ENCODE peak calls at places on chromosomes 6 and 20, in five cellular contexts. R is pancreas, U is spleen, J is AG10803, P is lower lobe of right lung. D is an unnamed sample.

GRCh38 chr6:35047265-35048011 is 93.7 kb downstream of the TCP11 start:
- DNase-seq in R (no peak), J (peak; percentile 79), U (no peak), P (no peak), D (peak; percentile 84)

GRCh38 chr6:36269834-36270705 is at the start of gene PNPLA1:
- DNase-seq in P (no peak), J (no peak), U (no peak), R (no peak), D (no peak)

GRCh38 chr6:44007818-44008660 is 119.2 kb downstream of the MRPL14 start:
- DNase-seq in U (peak; percentile 54), J (no peak), P (no peak), R (no peak), D (no peak)

GRCh38 chr20:38894091-38894847 is 31.9 kb upstream of the FAM83D start:
- DNase-seq in R (no peak), J (no peak), P (no peak), U (no peak), D (peak; percentile 54)

GRCh38 chr6:136607204-136607931 is 57.1 kb upstream of the MAP7 start:
- DNase-seq in R (no peak), J (no peak), P (no peak), U (no peak), D (no peak)

GRCh38 chr6:137000825-137001224 is 43.9 kb downstream of the IL20RA start:
- DNase-seq in R (no peak), P (no peak), J (no peak), U (no peak), D (no peak)

GRCh38 chr6:119179842-119180241 is 101.4 kb upstream of the FAM184A start:
- DNase-seq in J (no peak), P (no peak), R (no peak), U (no peak), D (no peak)

GRCh38 chr20:63172726-63173125 is 43.2 kb downstream of the YTHDF1 start:
- DNase-seq in P (no peak), R (no peak), U (no peak), J (no peak), D (no peak)

GRCh38 chr20:38387953-38388352 is 41.7 kb downstream of the LBP start:
- DNase-seq in R (no peak), J (no peak), U (no peak), P (no peak), D (no peak)

GRCh38 chr6:52161689-52162438 is 24.3 kb upstream of the IL17A start:
- DNase-seq in U (no peak), J (no peak), R (no peak), P (no peak), D (no peak)

GRCh38 chr6:37170273-37171140 is 555 bp downstream of the PIM1 start:
- DNase-seq in R (peak; percentile 81), U (no peak), J (peak; percentile 42), P (peak; percentile 80), D (peak; percentile 66)

GRCh38 chr6:157223021-157223430 is 100.3 kb downstream of the TMEM242 start:
- DNase-seq in U (peak; percentile 79), P (no peak), R (no peak), J (no peak), D (no peak)

GRCh38 chr6:157221817-157222175 is 101.5 kb downstream of the TMEM242 start:
- DNase-seq in U (peak; percentile 79), P (no peak), J (no peak), R (no peak), D (no peak)

GRCh38 chr6:157223486-157223885 is 99.8 kb downstream of the TMEM242 start:
- DNase-seq in R (no peak), U (peak; percentile 69), P (no peak), J (no peak), D (no peak)

GRCh38 chr6:157221049-157221816 is 102.1 kb downstream of the TMEM242 start:
- DNase-seq in P (peak; percentile 92), U (peak; percentile 95), R (peak; percentile 97), J (peak; percentile 70), D (peak; percentile 90)

DNA sequence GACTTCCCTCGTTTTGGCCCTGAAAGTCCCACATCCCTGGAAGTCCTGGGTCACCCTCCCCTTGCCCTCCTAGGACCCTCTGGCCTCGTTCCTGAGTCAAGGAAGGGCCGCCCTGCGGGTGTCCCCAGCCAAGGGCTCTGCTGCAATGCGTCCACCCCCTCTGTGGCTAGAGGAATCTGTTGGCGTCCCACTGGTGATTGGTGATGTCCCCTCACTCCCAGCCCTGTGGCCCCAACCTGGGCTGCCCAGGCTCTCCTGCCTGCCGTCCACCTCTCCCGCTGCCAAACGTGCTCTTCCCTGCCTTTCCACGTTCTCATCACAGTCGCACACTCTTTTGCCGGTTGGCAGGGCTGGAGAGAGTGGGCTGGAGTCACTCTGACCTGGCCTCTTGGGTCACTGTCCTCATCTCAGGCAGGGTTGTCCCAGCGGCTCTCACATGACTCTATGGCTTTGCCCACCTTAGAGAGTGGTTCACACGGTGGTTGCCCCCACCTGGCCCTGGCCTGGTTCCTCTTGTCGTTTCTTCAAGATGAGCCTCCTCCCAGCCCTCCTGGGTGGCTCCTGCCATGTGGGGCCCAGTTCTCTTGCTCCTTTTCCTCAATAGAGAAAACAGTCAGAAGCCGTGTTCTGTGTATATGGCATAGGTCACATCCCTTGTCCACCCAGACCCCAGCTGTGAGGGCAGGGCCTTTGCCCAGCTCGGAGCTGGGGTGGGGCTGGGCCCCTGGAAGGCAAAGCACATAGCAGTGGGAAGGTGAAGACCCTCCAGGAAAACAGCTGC is 100.9 kb downstream of the TMEM242 start:
- DNase-seq in R (no peak), J (no peak), P (no peak), U (peak; percentile 68), D (no peak)
- H3K4me3 ChIP-seq in R (no peak overlapping the region), J (no peak overlapping the region), P (no peak overlapping the region), U (no peak overlapping the region), D (no peak overlapping the region)

DNA sequence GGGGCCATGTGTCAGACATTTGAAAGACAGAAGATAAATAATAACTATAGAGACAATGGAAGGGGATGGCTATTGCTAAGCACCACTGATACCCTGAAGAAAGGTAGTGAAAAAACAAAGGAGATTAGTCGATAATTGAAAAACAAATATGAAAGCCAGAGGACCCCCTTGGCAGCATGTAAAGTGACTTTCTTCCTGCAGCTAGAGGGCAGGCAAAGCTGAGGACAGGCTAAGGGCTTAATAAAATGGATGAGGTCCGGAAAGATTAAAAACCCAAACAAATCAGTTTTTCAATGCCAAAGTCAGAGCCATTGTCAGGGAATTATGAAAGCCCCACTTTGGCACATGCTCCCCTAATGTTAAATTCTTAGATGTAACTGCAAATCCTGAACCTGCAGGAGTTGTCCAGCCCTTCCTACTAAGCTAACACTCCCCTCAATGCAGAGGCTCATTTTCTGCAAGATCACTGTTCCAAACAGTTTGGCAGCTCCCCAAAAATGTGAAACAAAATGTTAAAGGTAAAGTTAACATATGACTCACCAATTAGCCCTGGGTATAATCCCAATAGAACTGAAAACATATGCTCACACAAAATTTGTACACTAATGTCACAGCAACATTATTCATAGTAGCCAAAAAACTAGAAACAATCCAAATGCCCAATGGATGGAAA is 1177.9 kb downstream of the GRIK2 start:
- DNase-seq in J (no peak), R (no peak), P (no peak), U (no peak), D (no peak)
- TF ChIP-seq CTCF in J (no peak), R (no peak), P (no peak), U (no peak), D (no peak)

DNA sequence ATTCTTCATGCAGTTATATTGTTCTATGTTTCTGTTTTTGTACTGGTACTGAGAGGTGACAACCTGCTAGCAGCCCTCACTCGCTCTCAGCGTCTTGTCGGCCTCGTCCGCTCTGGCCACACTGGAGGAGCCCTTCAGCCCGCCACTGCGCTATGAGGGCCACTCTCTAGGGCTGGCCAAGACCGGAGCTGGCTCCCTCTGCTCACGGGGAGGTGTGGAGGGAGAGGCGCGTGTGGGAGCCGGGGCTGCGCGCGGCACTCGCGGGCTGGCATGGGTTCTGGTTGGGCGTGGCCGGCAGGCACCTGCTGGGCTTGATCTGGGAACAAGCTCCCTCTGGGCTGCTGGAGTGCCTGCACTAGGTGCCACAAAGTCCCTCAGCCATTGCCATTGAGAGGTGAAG is 1323.8 kb upstream of the EYS start:
- DNase-seq in R (peak; percentile 55), J (no peak), U (no peak), P (no peak), D (no peak)
- H3K4me3 ChIP-seq in R (no peak overlapping the region), J (no peak overlapping the region), U (no peak overlapping the region), P (no peak overlapping the region), D (no peak overlapping the region)

GRCh38 chr20:5933802-5934436 is 16.4 kb downstream of the TRMT6 start:
- DNase-seq in U (no peak), J (no peak), P (no peak), R (no peak), D (no peak)
- TF ChIP-seq CTCF in U (peak; percentile 12), J (no peak), P (no peak), R (no peak), D (no peak)

GRCh38 chr6:109059148-109059547 is 35.5 kb downstream of the SESN1 start:
- DNase-seq in U (no peak), P (no peak), R (no peak), J (peak; percentile 31), D (peak; percentile 57)
- H3K4me3 ChIP-seq in U (no peak overlapping the region), P (no peak overlapping the region), R (no peak overlapping the region), J (no peak overlapping the region), D (no peak overlapping the region)

GRCh38 chr6:40753939-40754448 is 166.8 kb upstream of the LRFN2 start:
- DNase-seq in R (no peak), U (no peak), J (no peak), P (no peak), D (no peak)
- TF ChIP-seq CTCF in R (no peak), U (no peak), J (no peak), P (no peak), D (no peak)

GRCh38 chr6:30613251-30614043 is 3.6 kb downstream of the PPP1R10 start:
- DNase-seq in J (no peak), P (no peak), U (no peak), R (no peak), D (peak; percentile 54)
- H3K4me3 ChIP-seq in J (no peak overlapping the region), P (no peak overlapping the region), U (no peak overlapping the region), R (peak overlapping the region; percentile 79), D (peak overlapping the region; percentile 99)

GRCh38 chr20:54343073-54343472 is 132.3 kb upstream of the DOK5 start:
- DNase-seq in R (no peak), P (no peak), J (no peak), U (no peak), D (no peak)

GRCh38 chr20:54340206-54340605 is 132.3 kb downstream of the PFDN4 start:
- DNase-seq in J (no peak), R (no peak), U (no peak), P (no peak), D (no peak)

GRCh38 chr20:54343634-54344033 is 131.8 kb upstream of the DOK5 start:
- DNase-seq in P (no peak), J (no peak), R (no peak), U (no peak), D (no peak)

GRCh38 chr20:54340667-54341081 is 132.8 kb downstream of the PFDN4 start:
- DNase-seq in P (no peak), J (peak; percentile 56), U (no peak), R (no peak), D (peak; percentile 91)

DNA sequence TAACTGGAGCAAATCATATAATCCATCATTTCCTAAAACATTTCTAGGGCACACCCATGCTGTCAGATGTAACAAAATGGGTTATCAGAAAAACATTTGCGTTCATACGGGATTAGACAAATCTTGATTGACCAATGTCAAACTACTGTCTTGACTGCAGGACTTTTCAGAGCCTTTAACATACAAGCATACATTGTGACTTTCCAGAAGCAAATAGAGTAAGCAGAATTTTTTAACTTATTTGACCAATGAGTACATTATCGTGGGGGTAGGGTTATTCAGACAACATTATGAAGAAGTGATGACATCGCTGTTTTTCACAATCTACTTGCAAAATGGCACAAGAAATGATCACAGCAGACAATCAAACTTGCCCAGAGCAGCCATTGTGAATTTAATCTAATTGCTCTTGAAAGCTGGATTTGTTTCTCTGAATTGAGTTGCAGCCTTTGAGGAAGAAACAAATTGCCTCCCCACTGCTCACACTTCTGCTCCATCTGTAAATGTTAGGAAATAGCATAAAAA is 133.1 kb upstream of the DOK5 start:
- DNase-seq in J (no peak), P (no peak), R (no peak), U (no peak), D (no peak)
- TF ChIP-seq CTCF in J (no peak), P (no peak), R (no peak), U (no peak), D (no peak)

D was measured in foreskin fibroblast.